ENCODE peak calls at places on chromosome 3, in five cellular contexts. One of them, this sample, is unnamed. For H3K4me1, the result is how much of the 10 kb centered on the place peaks cover.

GRCh38 chr3:39401983-39402382 is 4.5 kb upstream of the RPSA start:
- DNase-seq in A549: no peak
- DNase-seq in esophagus muscularis mucosa: no peak
- DNase-seq in H1: no peak
- DNase-seq in psoas muscle: no peak
- DNase-seq in this sample: no peak

GRCh38 chr3:151075869-151076573 is 9.4 kb upstream of the MED12L start:
- DNase-seq in psoas muscle: no peak
- DNase-seq in H1: no peak
- DNase-seq in A549: no peak
- DNase-seq in esophagus muscularis mucosa: peak
- DNase-seq in this sample: no peak

GRCh38 chr3:194425399-194425798 is 26.3 kb upstream of the GP5 start:
- DNase-seq in esophagus muscularis mucosa: no peak
- DNase-seq in A549: no peak
- DNase-seq in H1: no peak
- DNase-seq in psoas muscle: no peak
- DNase-seq in this sample: no peak

GRCh38 chr3:51682079-51682478 is 11.0 kb downstream of the TEX264 start:
- DNase-seq in esophagus muscularis mucosa: peak
- DNase-seq in psoas muscle: peak
- DNase-seq in H1: peak
- DNase-seq in A549: peak
- DNase-seq in this sample: peak

GRCh38 chr3:190369701-190370295 is 18.2 kb upstream of the CLDN16 start:
- DNase-seq in esophagus muscularis mucosa: no peak
- DNase-seq in A549: no peak
- DNase-seq in psoas muscle: no peak
- DNase-seq in H1: no peak
- DNase-seq in this sample: no peak

GRCh38 chr3:140753865-140754754 is 76.2 kb downstream of the TRIM42 start:
- DNase-seq in esophagus muscularis mucosa: no peak
- DNase-seq in A549: no peak
- DNase-seq in H1: no peak
- DNase-seq in psoas muscle: no peak
- DNase-seq in this sample: no peak

GRCh38 chr3:51773529-51773928 is 5.5 kb downstream of the IQCF6 start:
- DNase-seq in psoas muscle: no peak
- DNase-seq in H1: no peak
- DNase-seq in esophagus muscularis mucosa: no peak
- DNase-seq in A549: no peak
- DNase-seq in this sample: no peak

GRCh38 chr3:136675150-136675858 is 76.9 kb downstream of the STAG1 start:
- DNase-seq in esophagus muscularis mucosa: no peak
- DNase-seq in psoas muscle: no peak
- DNase-seq in H1: no peak
- DNase-seq in A549: no peak
- DNase-seq in this sample: no peak

GRCh38 chr3:13426591-13426990 is 6.5 kb upstream of the NUP210 start:
- DNase-seq in H1: no peak
- DNase-seq in psoas muscle: no peak
- DNase-seq in A549: no peak
- DNase-seq in esophagus muscularis mucosa: no peak
- DNase-seq in this sample: no peak

GRCh38 chr3:175065492-175065891 is 206.4 kb downstream of the NAALADL2 start:
- DNase-seq in A549: no peak
- DNase-seq in psoas muscle: no peak
- DNase-seq in H1: no peak
- DNase-seq in esophagus muscularis mucosa: no peak
- DNase-seq in this sample: no peak

GRCh38 chr3:186097317-186097662 is 11.6 kb downstream of the ETV5 start:
- DNase-seq in H1: no peak
- DNase-seq in psoas muscle: no peak
- DNase-seq in esophagus muscularis mucosa: no peak
- DNase-seq in A549: no peak
- DNase-seq in this sample: no peak

GRCh38 chr3:171898192-171898591 is 55.0 kb downstream of the TMEM212 start:
- DNase-seq in A549: no peak
- DNase-seq in H1: no peak
- DNase-seq in psoas muscle: no peak
- DNase-seq in esophagus muscularis mucosa: no peak
- DNase-seq in this sample: no peak

GRCh38 chr3:171646357-171647133 is 163.7 kb downstream of the PLD1 start:
- DNase-seq in H1: no peak
- DNase-seq in esophagus muscularis mucosa: no peak
- DNase-seq in psoas muscle: no peak
- DNase-seq in A549: peak
- DNase-seq in this sample: peak

GRCh38 chr3:138060792-138061191 is 50.8 kb downstream of the CLDN18 start:
- DNase-seq in esophagus muscularis mucosa: no peak
- DNase-seq in A549: no peak
- DNase-seq in H1: no peak
- DNase-seq in psoas muscle: no peak
- DNase-seq in this sample: no peak

GRCh38 chr3:102129774-102130608 is 280.7 kb downstream of the NFKBIZ start:
- DNase-seq in psoas muscle: no peak
- DNase-seq in A549: peak
- DNase-seq in esophagus muscularis mucosa: no peak
- DNase-seq in H1: no peak
- DNase-seq in this sample: peak

GRCh38 chr3:37506968-37507535 is 332.7 kb upstream of the LRRFIP2 start:
- DNase-seq in A549: no peak
- DNase-seq in esophagus muscularis mucosa: no peak
- DNase-seq in psoas muscle: no peak
- DNase-seq in H1: no peak
- DNase-seq in this sample: no peak

GRCh38 chr3:37509069-37509468 is 334.7 kb upstream of the LRRFIP2 start:
- DNase-seq in psoas muscle: no peak
- DNase-seq in H1: no peak
- DNase-seq in esophagus muscularis mucosa: no peak
- DNase-seq in A549: no peak
- DNase-seq in this sample: no peak

GRCh38 chr3:37514055-37514665 is 339.8 kb upstream of the LRRFIP2 start:
- DNase-seq in esophagus muscularis mucosa: no peak
- DNase-seq in A549: no peak
- DNase-seq in psoas muscle: no peak
- DNase-seq in H1: no peak
- DNase-seq in this sample: no peak

GRCh38 chr3:37511357-37511970 is 337.1 kb upstream of the LRRFIP2 start:
- DNase-seq in psoas muscle: no peak
- DNase-seq in H1: no peak
- DNase-seq in A549: no peak
- DNase-seq in esophagus muscularis mucosa: no peak
- DNase-seq in this sample: no peak

GRCh38 chr3:37510749-37511148 is 336.4 kb upstream of the LRRFIP2 start:
- DNase-seq in esophagus muscularis mucosa: no peak
- DNase-seq in psoas muscle: no peak
- DNase-seq in H1: no peak
- DNase-seq in A549: no peak
- DNase-seq in this sample: no peak
- H3K4me1 ChIP-seq in esophagus muscularis mucosa: under half
- H3K4me1 ChIP-seq in psoas muscle: under half
- H3K4me1 ChIP-seq in H1: under half
- H3K4me1 ChIP-seq in A549: under half
- H3K4me1 ChIP-seq in this sample: under half

GRCh38 chr3:53230041-53230621 is 25.7 kb downstream of the TKT start:
- DNase-seq in H1: no peak
- DNase-seq in psoas muscle: no peak
- DNase-seq in esophagus muscularis mucosa: no peak
- DNase-seq in A549: no peak
- DNase-seq in this sample: no peak
- TF ChIP-seq CTCF in H1: peak
- TF ChIP-seq CTCF in psoas muscle: no peak
- TF ChIP-seq CTCF in esophagus muscularis mucosa: no peak
- TF ChIP-seq CTCF in A549: no peak
- TF ChIP-seq CTCF in this sample: no peak

GRCh38 chr3:196322-197153 is at the start of gene CHL1:
- DNase-seq in esophagus muscularis mucosa: no peak
- DNase-seq in psoas muscle: no peak
- DNase-seq in H1: peak
- DNase-seq in A549: no peak
- DNase-seq in this sample: no peak

GRCh38 chr3:195662-196061 is 901 bp upstream of the CHL1 start:
- DNase-seq in A549: no peak
- DNase-seq in psoas muscle: no peak
- DNase-seq in esophagus muscularis mucosa: no peak
- DNase-seq in H1: no peak
- DNase-seq in this sample: no peak

GRCh38 chr3:197891-198491 is 1.4 kb downstream of the CHL1 start:
- DNase-seq in A549: peak
- DNase-seq in psoas muscle: no peak
- DNase-seq in esophagus muscularis mucosa: no peak
- DNase-seq in H1: peak
- DNase-seq in this sample: no peak

GRCh38 chr3:199815-200214 is 3.3 kb downstream of the CHL1 start:
- DNase-seq in A549: no peak
- DNase-seq in psoas muscle: no peak
- DNase-seq in esophagus muscularis mucosa: no peak
- DNase-seq in H1: no peak
- DNase-seq in this sample: no peak

DNA sequence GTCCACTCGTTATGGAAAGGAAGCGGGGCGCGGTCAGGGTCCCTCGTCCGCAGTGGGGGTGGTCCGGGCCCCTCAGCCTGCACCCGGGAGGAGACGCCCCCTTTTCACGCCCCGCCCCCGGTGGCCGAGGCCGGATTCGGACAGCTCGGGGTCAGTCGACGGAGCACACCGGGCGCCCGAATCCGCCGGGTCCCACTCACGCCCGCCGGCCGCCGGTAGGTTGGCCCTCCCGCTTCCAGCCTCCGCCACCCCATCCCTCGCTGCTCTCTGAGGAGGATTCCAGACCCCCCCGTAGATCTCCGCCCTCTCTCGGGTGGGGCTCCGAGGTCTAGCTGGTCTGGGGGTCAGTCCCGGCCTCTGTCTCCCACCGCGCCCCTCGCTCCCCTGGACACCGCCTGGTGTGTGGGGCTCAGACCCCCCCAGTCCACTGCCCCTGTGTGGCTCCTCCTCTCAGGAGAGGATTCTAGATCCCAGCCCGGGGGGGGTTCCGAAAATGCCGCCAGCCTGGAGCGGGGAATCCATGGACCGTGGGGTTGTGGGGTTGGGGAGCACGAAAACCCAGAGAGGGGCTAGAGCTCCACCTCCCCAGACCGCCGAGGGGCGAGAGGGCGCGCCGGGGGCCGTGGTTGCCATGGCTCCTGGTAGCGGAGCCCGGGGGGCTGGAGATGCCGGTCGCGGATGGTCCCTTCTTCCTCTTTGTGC is 742 bp downstream of the CHL1 start:
- DNase-seq in H1: peak
- DNase-seq in esophagus muscularis mucosa: no peak
- DNase-seq in psoas muscle: peak
- DNase-seq in A549: peak
- DNase-seq in this sample: no peak
- H3K4me3 ChIP-seq in H1: peak
- H3K4me3 ChIP-seq in esophagus muscularis mucosa: peak
- H3K4me3 ChIP-seq in psoas muscle: peak
- H3K4me3 ChIP-seq in A549: peak
- H3K4me3 ChIP-seq in this sample: no peak

DNA sequence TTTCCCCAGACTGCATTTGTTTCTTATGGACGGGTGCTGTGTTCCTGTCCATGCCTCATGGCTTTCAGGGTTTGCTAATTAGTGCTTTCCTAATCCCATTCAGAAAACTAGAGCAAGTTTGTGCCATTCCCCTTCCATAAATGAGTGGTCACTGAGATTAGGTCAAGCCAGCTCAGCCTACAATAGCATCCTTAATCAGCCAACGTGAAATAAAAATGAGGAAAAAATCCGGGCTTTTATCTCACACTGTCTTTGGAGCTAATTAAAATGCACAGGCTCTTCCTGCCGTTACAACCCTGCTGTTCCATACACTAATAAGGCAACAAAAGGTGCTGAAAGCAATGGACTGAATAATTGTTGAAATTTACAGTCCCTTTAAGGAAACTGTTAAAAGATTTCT is 788.7 kb downstream of the ROBO1 start:
- DNase-seq in esophagus muscularis mucosa: no peak
- DNase-seq in psoas muscle: no peak
- DNase-seq in A549: no peak
- DNase-seq in H1: no peak
- DNase-seq in this sample: no peak
- H3K4me1 ChIP-seq in esophagus muscularis mucosa: under half
- H3K4me1 ChIP-seq in psoas muscle: under half
- H3K4me1 ChIP-seq in A549: under half
- H3K4me1 ChIP-seq in H1: under half
- H3K4me1 ChIP-seq in this sample: under half

DNA sequence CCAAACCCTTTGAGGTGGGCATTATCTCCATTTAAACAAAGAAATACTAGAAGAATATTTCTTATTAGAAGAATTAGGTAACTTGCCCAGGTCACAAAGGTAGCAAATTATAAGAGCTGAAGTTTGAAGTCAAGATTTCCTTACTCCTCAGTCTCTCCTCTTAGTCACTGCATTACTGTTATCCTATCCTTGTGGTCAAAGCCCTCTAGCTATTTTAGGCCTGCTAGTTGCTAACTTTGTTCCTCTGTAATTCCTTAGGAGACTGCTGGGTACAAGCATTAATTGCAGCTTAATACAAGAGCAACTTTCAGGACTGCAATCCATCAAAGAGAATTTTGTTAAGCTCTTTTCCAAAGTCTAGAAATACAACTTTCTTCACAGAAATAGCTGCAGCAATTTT is 528.2 kb downstream of the ZIC1 start:
- DNase-seq in H1: no peak
- DNase-seq in psoas muscle: no peak
- DNase-seq in esophagus muscularis mucosa: no peak
- DNase-seq in A549: no peak
- DNase-seq in this sample: no peak
- TF ChIP-seq CTCF in H1: no peak
- TF ChIP-seq CTCF in psoas muscle: no peak
- TF ChIP-seq CTCF in esophagus muscularis mucosa: no peak
- TF ChIP-seq CTCF in A549: no peak
- TF ChIP-seq CTCF in this sample: no peak

DNA sequence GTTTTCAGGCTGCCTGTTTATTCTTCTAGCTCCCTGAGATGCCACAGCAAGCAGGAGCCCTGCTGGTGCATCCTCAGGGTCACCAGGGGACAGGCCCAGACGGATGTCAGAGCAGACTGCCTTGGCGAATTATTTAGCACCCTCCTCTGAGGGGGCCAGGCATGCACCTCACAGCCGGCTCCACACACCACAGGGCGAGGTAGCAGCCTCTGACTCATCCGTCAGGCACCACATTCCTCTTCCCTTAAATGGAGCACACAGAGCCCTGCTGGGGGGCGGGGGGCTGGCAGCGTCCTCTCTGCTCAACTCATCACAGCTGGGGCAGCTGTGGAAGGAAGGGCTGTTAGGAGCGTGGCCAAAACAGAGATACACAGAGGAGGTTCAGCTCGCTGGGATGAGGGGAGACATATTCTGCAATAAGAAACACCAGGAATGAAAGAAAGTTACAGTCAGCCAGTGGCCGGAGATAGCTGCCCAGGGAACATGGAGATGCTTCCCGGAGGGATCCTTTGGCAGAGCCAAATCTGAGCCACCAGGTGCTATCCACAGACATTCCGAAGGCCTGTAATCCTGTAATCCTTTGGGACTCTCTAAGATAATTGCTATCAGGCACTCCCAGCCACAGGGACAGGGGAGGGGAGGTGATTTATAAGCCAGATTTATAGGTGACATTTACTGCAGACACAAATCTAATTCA is 13.9 kb upstream of the PRICKLE2 start:
- DNase-seq in esophagus muscularis mucosa: peak
- DNase-seq in A549: peak
- DNase-seq in psoas muscle: peak
- DNase-seq in H1: peak
- DNase-seq in this sample: no peak
- H3K4me3 ChIP-seq in esophagus muscularis mucosa: peak
- H3K4me3 ChIP-seq in A549: peak
- H3K4me3 ChIP-seq in psoas muscle: no peak
- H3K4me3 ChIP-seq in H1: peak
- H3K4me3 ChIP-seq in this sample: no peak